ENCODE peak calls at places on chromosomes 13 and 19, in seven cellular contexts. One of them, this sample, is unnamed.
A peak's percentile ranks its signal among the peaks of the same experiment; 100 is the strongest.

GRCh38 chr13:113564331-113565023 is 20.1 kb upstream of the TFDP1 start:
- DNase-seq in HCT116: no peak
- DNase-seq in astrocyte of the spinal cord: no peak
- DNase-seq in esophagus squamous epithelium: no peak
- DNase-seq in cardiac fibroblast: no peak
- DNase-seq in brain microvascular endothelial cell: no peak
- DNase-seq in adrenal gland: peak; percentile 43
- DNase-seq in this sample: peak; percentile 33

GRCh38 chr13:43848250-43848649 is 31.3 kb downstream of the CCDC122 start:
- DNase-seq in cardiac fibroblast: peak; percentile 87
- DNase-seq in astrocyte of the spinal cord: peak; percentile 32
- DNase-seq in HCT116: no peak
- DNase-seq in esophagus squamous epithelium: no peak
- DNase-seq in brain microvascular endothelial cell: peak; percentile 15
- DNase-seq in adrenal gland: no peak
- DNase-seq in this sample: no peak

GRCh38 chr13:113969311-113969972 is 4.4 kb downstream of the C13orf46 start:
- DNase-seq in HCT116: no peak
- DNase-seq in astrocyte of the spinal cord: no peak
- DNase-seq in adrenal gland: no peak
- DNase-seq in esophagus squamous epithelium: no peak
- DNase-seq in cardiac fibroblast: no peak
- DNase-seq in brain microvascular endothelial cell: no peak
- DNase-seq in this sample: no peak

GRCh38 chr19:5799247-5800241 is 5.3 kb upstream of the NRTN start:
- DNase-seq in esophagus squamous epithelium: no peak
- DNase-seq in HCT116: no peak
- DNase-seq in brain microvascular endothelial cell: no peak
- DNase-seq in astrocyte of the spinal cord: no peak
- DNase-seq in cardiac fibroblast: no peak
- DNase-seq in adrenal gland: peak; percentile 87
- DNase-seq in this sample: no peak

GRCh38 chr19:38736413-38737280 is 7.6 kb downstream of the CAPN12 start:
- DNase-seq in brain microvascular endothelial cell: no peak
- DNase-seq in astrocyte of the spinal cord: peak; percentile 30
- DNase-seq in esophagus squamous epithelium: no peak
- DNase-seq in cardiac fibroblast: no peak
- DNase-seq in HCT116: peak; percentile 48
- DNase-seq in adrenal gland: peak; percentile 57
- DNase-seq in this sample: no peak

GRCh38 chr19:33273881-33274662 is 28.3 kb downstream of the CEBPA start:
- DNase-seq in brain microvascular endothelial cell: peak; percentile 94
- DNase-seq in astrocyte of the spinal cord: peak; percentile 56
- DNase-seq in HCT116: peak; percentile 24
- DNase-seq in cardiac fibroblast: peak; percentile 93
- DNase-seq in adrenal gland: no peak
- DNase-seq in esophagus squamous epithelium: no peak
- DNase-seq in this sample: no peak

GRCh38 chr13:33279898-33280549 is 5.5 kb downstream of the STARD13 start:
- DNase-seq in adrenal gland: peak; percentile 57
- DNase-seq in astrocyte of the spinal cord: peak; percentile 59
- DNase-seq in esophagus squamous epithelium: no peak
- DNase-seq in cardiac fibroblast: peak; percentile 93
- DNase-seq in brain microvascular endothelial cell: peak; percentile 71
- DNase-seq in HCT116: no peak
- DNase-seq in this sample: no peak

GRCh38 chr13:27126877-27127276 is 44.7 kb downstream of the USP12 start:
- DNase-seq in HCT116: no peak
- DNase-seq in astrocyte of the spinal cord: no peak
- DNase-seq in esophagus squamous epithelium: no peak
- DNase-seq in adrenal gland: no peak
- DNase-seq in cardiac fibroblast: no peak
- DNase-seq in brain microvascular endothelial cell: no peak
- DNase-seq in this sample: no peak

GRCh38 chr19:28840891-28841290 is 372.1 kb downstream of the UQCRFS1 start:
- DNase-seq in HCT116: no peak
- DNase-seq in astrocyte of the spinal cord: no peak
- DNase-seq in adrenal gland: no peak
- DNase-seq in cardiac fibroblast: no peak
- DNase-seq in esophagus squamous epithelium: no peak
- DNase-seq in brain microvascular endothelial cell: no peak
- DNase-seq in this sample: no peak

GRCh38 chr13:80824231-80824630 is 483.3 kb upstream of the SPRY2 start:
- DNase-seq in astrocyte of the spinal cord: peak; percentile 13
- DNase-seq in adrenal gland: no peak
- DNase-seq in brain microvascular endothelial cell: no peak
- DNase-seq in esophagus squamous epithelium: no peak
- DNase-seq in cardiac fibroblast: peak; percentile 64
- DNase-seq in HCT116: no peak
- DNase-seq in this sample: no peak

GRCh38 chr13:94411747-94412146 is 67.7 kb downstream of the DCT start:
- DNase-seq in brain microvascular endothelial cell: no peak
- DNase-seq in esophagus squamous epithelium: no peak
- DNase-seq in astrocyte of the spinal cord: no peak
- DNase-seq in cardiac fibroblast: no peak
- DNase-seq in adrenal gland: no peak
- DNase-seq in HCT116: no peak
- DNase-seq in this sample: no peak

GRCh38 chr19:38274734-38275133 is 10.4 kb downstream of the SPINT2 start:
- DNase-seq in brain microvascular endothelial cell: no peak
- DNase-seq in esophagus squamous epithelium: no peak
- DNase-seq in HCT116: no peak
- DNase-seq in adrenal gland: peak; percentile 85
- DNase-seq in cardiac fibroblast: no peak
- DNase-seq in astrocyte of the spinal cord: no peak
- DNase-seq in this sample: no peak

GRCh38 chr19:18481505-18482222 is 40.2 kb downstream of the ELL start:
- DNase-seq in cardiac fibroblast: no peak
- DNase-seq in esophagus squamous epithelium: no peak
- DNase-seq in astrocyte of the spinal cord: no peak
- DNase-seq in adrenal gland: no peak
- DNase-seq in brain microvascular endothelial cell: no peak
- DNase-seq in HCT116: no peak
- DNase-seq in this sample: no peak

GRCh38 chr13:49956131-49956530 is 20.0 kb upstream of the SPRYD7 start:
- DNase-seq in adrenal gland: no peak
- DNase-seq in esophagus squamous epithelium: no peak
- DNase-seq in brain microvascular endothelial cell: no peak
- DNase-seq in cardiac fibroblast: no peak
- DNase-seq in HCT116: no peak
- DNase-seq in astrocyte of the spinal cord: no peak
- DNase-seq in this sample: no peak

GRCh38 chr19:35832054-35832453 is 19.4 kb upstream of the PRODH2 start:
- DNase-seq in adrenal gland: no peak
- DNase-seq in HCT116: no peak
- DNase-seq in brain microvascular endothelial cell: no peak
- DNase-seq in astrocyte of the spinal cord: no peak
- DNase-seq in esophagus squamous epithelium: no peak
- DNase-seq in cardiac fibroblast: no peak
- DNase-seq in this sample: no peak

GRCh38 chr19:10142701-10143375 is 23.1 kb upstream of the EIF3G start:
- DNase-seq in HCT116: no peak
- DNase-seq in astrocyte of the spinal cord: no peak
- DNase-seq in esophagus squamous epithelium: no peak
- DNase-seq in cardiac fibroblast: no peak
- DNase-seq in brain microvascular endothelial cell: no peak
- DNase-seq in adrenal gland: no peak
- DNase-seq in this sample: no peak

GRCh38 chr19:44718441-44719261 is 19.7 kb downstream of the CEACAM16 start:
- DNase-seq in HCT116: no peak
- DNase-seq in brain microvascular endothelial cell: no peak
- DNase-seq in adrenal gland: peak; percentile 98
- DNase-seq in cardiac fibroblast: peak; percentile 59
- DNase-seq in astrocyte of the spinal cord: peak; percentile 35
- DNase-seq in esophagus squamous epithelium: no peak
- DNase-seq in this sample: no peak

GRCh38 chr13:40190656-40191100 is 475.8 kb downstream of the FOXO1 start:
- DNase-seq in cardiac fibroblast: peak; percentile 80
- DNase-seq in astrocyte of the spinal cord: peak; percentile 80
- DNase-seq in brain microvascular endothelial cell: peak; percentile 84
- DNase-seq in HCT116: no peak
- DNase-seq in esophagus squamous epithelium: peak; percentile 19
- DNase-seq in adrenal gland: peak; percentile 78
- DNase-seq in this sample: peak; percentile 40

DNA sequence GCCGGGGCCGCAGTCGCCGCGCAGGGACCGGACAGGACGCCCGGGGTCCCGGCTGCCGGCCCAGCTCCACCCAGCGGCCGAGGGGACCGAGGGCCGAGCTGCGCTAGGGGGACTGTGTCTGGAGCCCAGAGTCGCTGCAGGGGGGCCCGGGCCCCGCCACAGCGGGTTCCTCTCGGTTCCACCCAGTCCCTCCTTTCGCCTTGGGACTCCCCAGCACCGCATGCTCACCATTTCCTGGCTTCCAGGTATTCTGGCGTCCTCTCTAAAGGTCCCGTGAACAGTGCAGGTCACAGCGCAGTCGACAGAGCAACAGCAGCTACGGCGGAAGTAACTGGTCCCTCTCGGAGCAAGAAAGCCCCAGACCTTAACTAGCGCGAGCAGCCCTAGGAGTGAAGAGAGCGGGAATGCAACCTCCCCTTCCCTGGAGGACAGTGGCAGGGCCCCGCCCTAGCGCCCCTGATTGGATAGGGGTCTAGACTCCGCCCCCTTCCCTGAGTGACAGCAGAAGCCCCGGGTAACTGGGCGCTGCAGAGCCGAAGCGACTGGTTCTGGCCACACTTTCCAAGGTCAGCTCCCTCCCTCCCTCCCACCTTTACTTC is at the start of gene ZNF878:
- DNase-seq in esophagus squamous epithelium: no peak
- DNase-seq in HCT116: no peak
- DNase-seq in astrocyte of the spinal cord: peak; percentile 83
- DNase-seq in adrenal gland: peak; percentile 96
- DNase-seq in brain microvascular endothelial cell: peak; percentile 81
- DNase-seq in cardiac fibroblast: peak; percentile 78
- DNase-seq in this sample: peak; percentile 89
- TF ChIP-seq CTCF in esophagus squamous epithelium: no peak
- TF ChIP-seq CTCF in HCT116: no peak
- TF ChIP-seq CTCF in astrocyte of the spinal cord: peak; percentile 14
- TF ChIP-seq CTCF in adrenal gland: no peak
- TF ChIP-seq CTCF in brain microvascular endothelial cell: no peak
- TF ChIP-seq CTCF in cardiac fibroblast: no peak
- TF ChIP-seq CTCF in this sample: no peak

DNA sequence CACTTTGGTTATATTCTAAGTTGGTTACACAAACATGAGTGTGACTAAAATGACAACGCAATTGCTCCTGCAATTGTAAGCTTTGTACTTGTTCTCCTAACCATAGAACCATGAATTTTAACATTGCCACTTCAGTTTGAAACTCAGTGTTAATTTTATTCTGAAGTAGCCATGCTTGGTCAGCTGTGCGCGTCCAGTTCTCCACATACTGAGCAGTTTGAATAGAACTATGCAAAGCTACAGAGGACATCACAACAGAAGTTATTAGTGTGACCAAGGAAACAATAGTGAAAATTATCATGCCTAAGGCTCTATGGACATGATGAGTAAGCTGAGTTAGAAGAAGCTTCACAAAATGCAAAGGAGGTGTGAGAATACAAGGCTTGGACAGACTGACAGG is 19.6 kb upstream of the ZNF100 start:
- DNase-seq in esophagus squamous epithelium: no peak
- DNase-seq in cardiac fibroblast: no peak
- DNase-seq in astrocyte of the spinal cord: no peak
- DNase-seq in brain microvascular endothelial cell: no peak
- DNase-seq in HCT116: no peak
- DNase-seq in adrenal gland: no peak
- DNase-seq in this sample: no peak
- H3K4me3 ChIP-seq in esophagus squamous epithelium: no peak overlapping the region
- H3K4me3 ChIP-seq in cardiac fibroblast: no peak overlapping the region
- H3K4me3 ChIP-seq in astrocyte of the spinal cord: no peak overlapping the region
- H3K4me3 ChIP-seq in brain microvascular endothelial cell: no peak overlapping the region
- H3K4me3 ChIP-seq in HCT116: no peak overlapping the region
- H3K4me3 ChIP-seq in adrenal gland: no peak overlapping the region
- H3K4me3 ChIP-seq in this sample: no peak overlapping the region

GRCh38 chr13:110363009-110363408 is 55.9 kb downstream of the COL4A2 start:
- DNase-seq in adrenal gland: no peak
- DNase-seq in esophagus squamous epithelium: no peak
- DNase-seq in brain microvascular endothelial cell: peak; percentile 84
- DNase-seq in cardiac fibroblast: no peak
- DNase-seq in astrocyte of the spinal cord: no peak
- DNase-seq in HCT116: peak; percentile 8
- DNase-seq in this sample: peak; percentile 80
- TF ChIP-seq CTCF in adrenal gland: no peak
- TF ChIP-seq CTCF in esophagus squamous epithelium: no peak
- TF ChIP-seq CTCF in brain microvascular endothelial cell: peak; percentile 63
- TF ChIP-seq CTCF in cardiac fibroblast: peak; percentile 27
- TF ChIP-seq CTCF in astrocyte of the spinal cord: peak; percentile 35
- TF ChIP-seq CTCF in HCT116: peak; percentile 43
- TF ChIP-seq CTCF in this sample: no peak

GRCh38 chr19:51691122-51692064 is 1.7 kb upstream of the SPACA6 start:
- DNase-seq in esophagus squamous epithelium: no peak
- DNase-seq in cardiac fibroblast: peak; percentile 69
- DNase-seq in brain microvascular endothelial cell: no peak
- DNase-seq in HCT116: no peak
- DNase-seq in adrenal gland: no peak
- DNase-seq in astrocyte of the spinal cord: peak; percentile 54
- DNase-seq in this sample: no peak

GRCh38 chr19:51688665-51689571 is 4.2 kb upstream of the SPACA6 start:
- DNase-seq in brain microvascular endothelial cell: peak; percentile 88
- DNase-seq in astrocyte of the spinal cord: peak; percentile 98
- DNase-seq in adrenal gland: peak; percentile 96
- DNase-seq in HCT116: peak; percentile 73
- DNase-seq in cardiac fibroblast: peak; percentile 97
- DNase-seq in esophagus squamous epithelium: no peak
- DNase-seq in this sample: peak; percentile 97

GRCh38 chr19:51689751-51690358 is 3.3 kb upstream of the SPACA6 start:
- DNase-seq in cardiac fibroblast: peak; percentile 28
- DNase-seq in esophagus squamous epithelium: no peak
- DNase-seq in HCT116: no peak
- DNase-seq in brain microvascular endothelial cell: peak; percentile 24
- DNase-seq in adrenal gland: peak; percentile 79
- DNase-seq in astrocyte of the spinal cord: peak; percentile 23
- DNase-seq in this sample: no peak

GRCh38 chr19:51692065-51692915 is 840 bp upstream of the SPACA6 start:
- DNase-seq in brain microvascular endothelial cell: no peak
- DNase-seq in adrenal gland: no peak
- DNase-seq in astrocyte of the spinal cord: no peak
- DNase-seq in cardiac fibroblast: peak; percentile 19
- DNase-seq in esophagus squamous epithelium: no peak
- DNase-seq in HCT116: no peak
- DNase-seq in this sample: no peak

DNA sequence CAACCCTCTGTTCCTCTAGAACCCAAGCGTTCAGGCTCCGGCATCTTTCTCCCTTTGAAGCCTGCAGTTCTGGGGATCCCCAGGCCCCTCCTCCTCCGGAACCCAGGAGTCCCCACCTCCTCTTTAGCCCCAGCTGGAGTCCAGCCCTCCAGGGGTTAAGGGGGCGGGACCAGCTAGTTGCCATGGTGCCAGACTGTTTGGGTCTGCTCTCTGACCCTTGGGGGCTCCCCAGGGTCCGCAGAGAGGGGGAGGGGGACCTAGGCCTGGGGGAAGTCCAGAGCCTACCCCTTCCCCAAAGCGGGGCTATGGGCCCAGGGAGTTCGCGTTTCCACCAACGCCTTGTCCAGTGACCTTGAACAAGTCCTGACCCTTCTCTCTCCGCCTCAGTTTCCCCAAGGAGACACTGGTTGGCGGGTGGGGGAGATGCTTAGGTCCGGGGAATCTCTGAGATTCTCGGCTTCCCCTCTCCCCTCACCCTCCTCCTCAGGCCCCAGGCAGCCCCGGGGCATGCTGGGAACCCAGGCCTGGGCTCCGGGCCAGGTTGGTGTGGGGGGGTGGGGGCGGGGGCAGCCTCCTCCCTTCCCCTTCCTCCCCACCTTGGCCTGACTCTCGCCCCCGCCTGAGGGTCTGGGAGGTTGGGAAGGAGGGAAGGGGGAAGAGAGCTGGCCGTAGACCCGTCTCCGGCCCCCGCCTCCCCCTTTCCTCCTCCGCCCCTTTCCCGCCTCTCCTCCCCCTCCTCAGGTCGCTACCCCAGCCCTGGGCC is 2.6 kb upstream of the SPACA6 start:
- DNase-seq in brain microvascular endothelial cell: peak; percentile 59
- DNase-seq in cardiac fibroblast: peak; percentile 74
- DNase-seq in HCT116: no peak
- DNase-seq in astrocyte of the spinal cord: peak; percentile 83
- DNase-seq in esophagus squamous epithelium: no peak
- DNase-seq in adrenal gland: peak; percentile 85
- DNase-seq in this sample: peak; percentile 86
- H3K4me3 ChIP-seq in brain microvascular endothelial cell: peak overlapping the region; percentile 88
- H3K4me3 ChIP-seq in cardiac fibroblast: peak overlapping the region; percentile 87
- H3K4me3 ChIP-seq in HCT116: peak overlapping the region; percentile 78
- H3K4me3 ChIP-seq in astrocyte of the spinal cord: peak overlapping the region; percentile 84
- H3K4me3 ChIP-seq in esophagus squamous epithelium: peak overlapping the region; percentile 80
- H3K4me3 ChIP-seq in adrenal gland: peak overlapping the region; percentile 78
- H3K4me3 ChIP-seq in this sample: peak overlapping the region; percentile 95

This sample was measured in coronary artery.